ENCODE peak calls at places on chromosomes 12 and 14, in five cellular contexts. O is HCT116, Q is K562, I is lung, J is endothelial cell of umbilical vein. N is an unnamed sample.
A peak's percentile ranks its signal among the peaks of the same experiment; 100 is the strongest.

GRCh38 chr12:87441511-87441910 is 587.7 kb downstream of the C12orf50 start:
- DNase-seq in O (no peak), Q (no peak), I (no peak), J (no peak), N (no peak)

GRCh38 chr12:87469295-87469694 is 559.9 kb downstream of the C12orf50 start:
- DNase-seq in O (no peak), Q (no peak), I (no peak), J (no peak), N (no peak)

GRCh38 chr12:89373772-89374572 is 21.7 kb upstream of the DUSP6 start:
- DNase-seq in O (no peak), Q (no peak), I (no peak), J (peak; percentile 90), N (no peak)

GRCh38 chr14:32186248-32186647 is 15.6 kb upstream of the RNU6-7 start:
- DNase-seq in O (no peak), Q (no peak), I (no peak), J (no peak), N (peak; percentile 49)

GRCh38 chr14:22220427-22220826 is 368.6 kb downstream of the DAD1 start:
- DNase-seq in O (no peak), Q (no peak), I (no peak), J (no peak), N (no peak)

GRCh38 chr12:30796891-30797371 is 42.2 kb upstream of the CAPRIN2 start:
- DNase-seq in O (no peak), Q (no peak), I (no peak), J (peak; percentile 24), N (no peak)

GRCh38 chr12:97142737-97143450 is 235.8 kb downstream of the NEDD1 start:
- DNase-seq in O (no peak), Q (no peak), I (no peak), J (peak; percentile 88), N (no peak)

GRCh38 chr14:88189040-88189839 is 133.8 kb downstream of the KCNK10 start:
- DNase-seq in O (peak; percentile 67), Q (peak; percentile 56), I (peak; percentile 79), J (peak; percentile 75), N (peak; percentile 92)

GRCh38 chr12:13177373-13177772 is 19.2 kb upstream of the EMP1 start:
- DNase-seq in O (no peak), Q (no peak), I (peak; percentile 21), J (no peak), N (no peak)

GRCh38 chr12:105233045-105233905 is 2.7 kb downstream of the APPL2 start:
- DNase-seq in O (no peak), Q (no peak), I (no peak), J (no peak), N (no peak)
- H3K4me1 ChIP-seq in O (peaks cover 16% of the 10 kb centered on the region), Q (peaks cover 23% of the 10 kb centered on the region), I (peaks cover 10% of the 10 kb centered on the region), J (peaks cover 47% of the 10 kb centered on the region), N (peaks cover 33% of the 10 kb centered on the region)

DNA sequence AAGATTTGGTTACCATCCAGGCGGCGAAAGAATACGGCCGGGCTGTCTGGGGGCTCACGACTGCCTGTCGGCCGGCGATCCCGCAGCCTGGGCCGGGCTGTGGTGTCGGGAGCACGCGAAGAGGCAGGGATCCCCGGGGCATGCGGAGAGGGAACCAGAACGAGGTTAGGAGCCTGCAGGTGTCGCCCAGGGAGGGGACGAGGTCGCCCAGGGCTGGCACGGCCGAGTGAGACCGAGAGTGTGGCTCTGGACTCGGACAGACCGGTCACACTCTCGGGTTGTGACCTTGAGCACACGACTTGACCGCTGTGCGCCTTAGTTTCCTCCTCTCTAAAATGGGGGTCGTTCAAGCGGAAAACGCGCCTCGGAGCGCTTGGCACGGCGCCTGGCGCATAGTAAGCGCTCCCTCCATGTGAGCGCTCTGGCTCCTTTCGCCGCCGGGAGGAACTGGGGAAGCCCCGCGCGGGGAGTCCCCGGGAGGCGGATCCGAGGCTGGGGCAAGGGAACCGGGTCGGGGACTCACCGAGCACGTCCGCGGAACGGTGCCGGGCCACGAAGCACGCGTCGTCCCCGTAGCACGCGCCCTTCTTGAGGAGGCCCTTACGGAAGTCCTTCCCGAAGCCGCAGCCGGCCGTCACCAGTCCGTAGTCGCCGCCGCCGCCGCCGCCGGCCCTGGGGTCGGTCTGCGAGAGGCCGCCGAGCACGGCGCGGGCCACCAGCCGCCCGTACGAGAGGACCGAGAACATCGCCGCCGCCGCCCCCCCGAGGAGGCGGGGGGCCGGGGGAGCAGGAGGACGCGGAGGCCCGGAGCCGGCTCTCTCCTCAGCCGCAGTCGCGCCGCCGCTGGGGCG is 607 bp downstream of the PPTC7 start:
- DNase-seq in O (no peak), Q (peak; percentile 61), I (peak; percentile 56), J (peak; percentile 70), N (peak; percentile 89)
- H3K4me1 ChIP-seq in O (peaks cover 71% of the 10 kb centered on the region), Q (peaks cover 31% of the 10 kb centered on the region), I (peaks cover 11% of the 10 kb centered on the region), J (peaks cover 37% of the 10 kb centered on the region), N (peaks cover 66% of the 10 kb centered on the region)

GRCh38 chr12:121802843-121803698 is 738 bp upstream of the SETD1B start:
- DNase-seq in O (peak; percentile 89), Q (peak; percentile 96), I (peak; percentile 88), J (peak; percentile 97), N (peak; percentile 97)
- H3K4me1 ChIP-seq in O (peaks cover 63% of the 10 kb centered on the region), Q (peaks cover 21% of the 10 kb centered on the region), I (peaks cover 21% of the 10 kb centered on the region), J (peaks cover 36% of the 10 kb centered on the region), N (peaks cover 83% of the 10 kb centered on the region)

DNA sequence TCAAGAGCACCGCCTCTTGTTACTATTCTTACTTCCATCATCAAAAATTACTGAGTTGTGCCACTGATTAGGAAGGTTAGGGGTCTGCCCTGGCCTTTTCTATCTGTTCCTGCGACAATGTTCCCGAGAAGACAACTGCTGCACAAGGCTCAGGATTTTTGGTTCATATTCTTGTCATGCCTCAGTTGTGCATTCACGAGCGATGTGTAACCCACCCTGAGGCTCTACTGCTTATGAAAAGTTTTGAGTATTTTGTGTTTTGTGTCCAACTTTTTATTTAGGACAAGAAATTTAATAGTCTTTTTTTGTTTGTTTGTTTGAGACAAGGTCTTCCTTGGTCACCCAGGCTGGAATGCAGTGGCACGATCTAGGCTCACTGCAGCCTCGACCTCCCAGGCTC is 23.1 kb upstream of the LGALS3 start:
- DNase-seq in O (no peak), Q (no peak), I (no peak), J (no peak), N (no peak)
- H3K4me1 ChIP-seq in O (peaks cover 78% of the 10 kb centered on the region), Q (peaks cover 38% of the 10 kb centered on the region), I (peaks cover 19% of the 10 kb centered on the region), J (peaks cover 39% of the 10 kb centered on the region), N (peaks cover 14% of the 10 kb centered on the region)

GRCh38 chr14:68971411-68972035 is 7.6 kb downstream of the ACTN1 start:
- DNase-seq in O (no peak), Q (no peak), I (no peak), J (no peak), N (no peak)

GRCh38 chr14:68973639-68974038 is 5.5 kb downstream of the ACTN1 start:
- DNase-seq in O (no peak), Q (no peak), I (no peak), J (no peak), N (no peak)

GRCh38 chr14:68974759-68975347 is 4.2 kb downstream of the ACTN1 start:
- DNase-seq in O (no peak), Q (no peak), I (no peak), J (no peak), N (no peak)

GRCh38 chr14:68970736-68971135 is 8.4 kb downstream of the ACTN1 start:
- DNase-seq in O (no peak), Q (no peak), I (no peak), J (no peak), N (no peak)

GRCh38 chr14:68972507-68973272 is 6.4 kb downstream of the ACTN1 start:
- DNase-seq in O (no peak), Q (no peak), I (no peak), J (no peak), N (no peak)
- H3K4me1 ChIP-seq in O (peaks cover 14% of the 10 kb centered on the region), Q (peaks cover 16% of the 10 kb centered on the region), I (peaks cover 26% of the 10 kb centered on the region), J (peaks cover 69% of the 10 kb centered on the region), N (no peaks in the 10 kb centered on the region)

GRCh38 chr14:95314609-95315008 is 5.1 kb downstream of the CLMN start:
- DNase-seq in O (no peak), Q (no peak), I (no peak), J (no peak), N (peak; percentile 66)
- H3K4me1 ChIP-seq in O (peaks cover 63% of the 10 kb centered on the region), Q (no peaks in the 10 kb centered on the region), I (peaks cover 12% of the 10 kb centered on the region), J (peaks cover 17% of the 10 kb centered on the region), N (peaks cover 94% of the 10 kb centered on the region)

GRCh38 chr12:128810182-128811127 is 13.3 kb downstream of the SLC15A4 start:
- DNase-seq in O (no peak), Q (no peak), I (no peak), J (no peak), N (no peak)
- H3K4me1 ChIP-seq in O (no peaks in the 10 kb centered on the region), Q (no peaks in the 10 kb centered on the region), I (peaks cover 7% of the 10 kb centered on the region), J (no peaks in the 10 kb centered on the region), N (peaks cover 18% of the 10 kb centered on the region)

GRCh38 chr12:47776471-47777143 is 3.6 kb downstream of the SLC48A1 start:
- DNase-seq in O (no peak), Q (peak; percentile 38), I (no peak), J (no peak), N (no peak)

GRCh38 chr12:47773858-47774580 is 981 bp downstream of the SLC48A1 start:
- DNase-seq in O (no peak), Q (peak; percentile 60), I (no peak), J (no peak), N (no peak)

GRCh38 chr12:47777151-47777550 is 4.1 kb downstream of the SLC48A1 start:
- DNase-seq in O (no peak), Q (no peak), I (no peak), J (no peak), N (no peak)

GRCh38 chr12:47774664-47775063 is 1.6 kb downstream of the SLC48A1 start:
- DNase-seq in O (no peak), Q (peak; percentile 32), I (no peak), J (no peak), N (no peak)

GRCh38 chr12:47775100-47775911 is 2.3 kb downstream of the SLC48A1 start:
- DNase-seq in O (no peak), Q (peak; percentile 83), I (no peak), J (no peak), N (peak; percentile 86)
- H3K4me1 ChIP-seq in O (peaks cover 51% of the 10 kb centered on the region), Q (peaks cover 60% of the 10 kb centered on the region), I (peaks cover 40% of the 10 kb centered on the region), J (peaks cover 31% of the 10 kb centered on the region), N (peaks cover 64% of the 10 kb centered on the region)

GRCh38 chr12:63086149-63086915 is 64.7 kb downstream of the AVPR1A start:
- DNase-seq in O (no peak), Q (no peak), I (no peak), J (no peak), N (no peak)
- H3K4me1 ChIP-seq in O (no peaks in the 10 kb centered on the region), Q (peaks cover 5% of the 10 kb centered on the region), I (no peaks in the 10 kb centered on the region), J (no peaks in the 10 kb centered on the region), N (no peaks in the 10 kb centered on the region)